ENCODE peak calls at places on chromosome X, in five cellular contexts. X is pancreas, H is tibial nerve, K is mammary epithelial cell, C is endodermal cell. O is an unnamed sample. For H3K4me1 and H3K27me3, the result is how much of the 10 kb centered on the place peaks cover.

GRCh38 chrX:120677017-120677652 is 47.3 kb upstream of the C1GALT1C1 start:
- DNase-seq in X (no peak), K (no peak), H (no peak), C (no peak), O (no peak)

GRCh38 chrX:119885554-119886428 is 9.9 kb upstream of the AKAP14 start:
- DNase-seq in K (no peak), X (no peak), H (no peak), C (no peak), O (no peak)

GRCh38 chrX:123917069-123917468 is 44.4 kb upstream of the STAG2 start:
- DNase-seq in X (no peak), H (no peak), K (no peak), C (no peak), O (no peak)

GRCh38 chrX:14896273-14896672 is 23.1 kb downstream of the MOSPD2 start:
- DNase-seq in H (no peak), X (no peak), K (no peak), C (no peak), O (no peak)

GRCh38 chrX:10011991-10012390 is 44.8 kb downstream of the CLDN34 start:
- DNase-seq in H (no peak), C (peak), X (no peak), K (no peak), O (no peak)

GRCh38 chrX:3549442-3549875 is 164.0 kb downstream of the PRKX start:
- DNase-seq in H (peak), K (peak), X (peak), C (peak), O (no peak)

GRCh38 chrX:27863813-27864212 is 56.0 kb downstream of the MAGEB10 start:
- DNase-seq in C (peak), K (no peak), X (no peak), H (no peak), O (no peak)

GRCh38 chrX:154430916-154431315 is 2.4 kb downstream of the ATP6AP1 start:
- DNase-seq in H (no peak), C (no peak), X (no peak), K (no peak), O (no peak)

GRCh38 chrX:11261260-11261659 is 32.0 kb upstream of the AMELX start:
- DNase-seq in X (no peak), H (no peak), C (no peak), K (peak), O (no peak)

GRCh38 chrX:151713859-151714258 is 2.0 kb upstream of the FATE1 start:
- DNase-seq in C (peak), H (no peak), X (no peak), K (peak), O (no peak)

GRCh38 chrX:48465336-48465933 is 4.6 kb downstream of the SLC38A5 start:
- DNase-seq in C (no peak), K (peak), H (no peak), X (no peak), O (no peak)

GRCh38 chrX:48505481-48505880 is 3.3 kb upstream of the PORCN start:
- DNase-seq in K (no peak), X (no peak), H (no peak), C (no peak), O (no peak)

DNA sequence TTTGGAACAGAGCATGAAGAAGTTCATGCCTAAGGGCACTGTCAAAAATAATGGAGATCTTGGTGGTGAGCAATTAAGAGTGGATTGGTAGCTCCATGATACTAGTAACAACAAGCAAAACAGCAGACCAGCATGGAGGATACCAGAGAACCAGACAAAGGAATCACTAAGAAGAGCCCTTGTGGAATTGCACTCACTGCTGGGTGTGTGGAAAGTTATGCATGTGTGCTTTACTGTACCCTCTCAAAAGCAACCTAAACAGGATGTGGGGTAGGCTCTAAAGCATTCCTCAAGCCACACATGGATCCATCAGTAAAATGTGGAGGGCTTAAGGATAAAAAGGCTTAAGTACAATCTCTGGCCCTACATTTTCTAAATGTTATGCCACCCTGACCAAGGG is 69.5 kb downstream of the AR start:
- DNase-seq in X (no peak), K (no peak), H (no peak), C (no peak), O (no peak)
- H3K27ac ChIP-seq in X (no peak), K (no peak), H (no peak), C (no peak), O (no peak)

GRCh38 chrX:39690541-39691415 is 407.0 kb downstream of the BCOR start:
- DNase-seq in H (no peak), X (no peak), C (no peak), K (no peak), O (no peak)

GRCh38 chrX:39688219-39688575 is 409.6 kb downstream of the BCOR start:
- DNase-seq in C (no peak), H (no peak), X (no peak), K (no peak), O (no peak)

GRCh38 chrX:39688576-39689373 is 409.0 kb downstream of the BCOR start:
- DNase-seq in C (peak), K (peak), X (peak), H (peak), O (no peak)

GRCh38 chrX:39691724-39692123 is 406.0 kb downstream of the BCOR start:
- DNase-seq in C (no peak), K (no peak), X (no peak), H (no peak), O (no peak)

DNA sequence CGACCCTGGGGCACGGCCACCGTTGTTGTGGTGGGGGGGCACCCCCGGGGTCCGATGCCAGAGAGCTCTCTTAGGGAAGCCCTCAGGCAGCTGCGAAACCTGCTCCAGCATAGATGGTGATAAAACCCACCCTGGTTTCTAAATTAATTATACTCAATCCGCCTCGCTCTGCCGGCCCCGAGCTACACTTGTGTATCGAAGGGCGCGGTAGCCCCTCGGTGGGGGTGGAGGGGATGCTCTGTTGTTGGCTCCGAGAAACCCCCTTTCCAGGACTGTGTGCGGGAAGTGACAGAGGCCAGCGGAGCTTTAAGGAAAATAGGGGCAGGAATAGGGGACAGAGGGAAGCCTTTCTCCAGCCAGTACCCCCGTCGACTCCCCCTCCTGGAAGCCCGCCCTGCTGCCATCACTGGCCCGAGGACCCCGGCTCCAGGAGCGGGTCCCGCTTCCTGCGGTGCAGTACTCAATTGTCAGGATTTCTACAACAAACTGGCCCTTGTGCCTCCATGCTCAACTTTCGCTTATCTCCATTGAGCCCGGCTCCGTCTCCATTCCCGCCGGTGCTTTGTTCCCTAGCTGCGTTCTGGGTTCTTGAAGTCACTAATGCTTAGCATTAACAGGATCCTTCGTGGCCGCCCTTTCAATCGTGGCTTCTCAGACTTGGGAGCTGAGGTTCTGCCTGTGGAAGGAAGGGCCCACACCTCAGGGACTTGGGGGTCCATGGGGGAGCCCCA is 408.2 kb downstream of the BCOR start:
- DNase-seq in C (peak), X (no peak), K (no peak), H (no peak), O (no peak)
- H3K4me1 ChIP-seq in C (under half), X (under half), K (under half), H (under half), O (under half)

GRCh38 chrX:75154871-75155270 is 1.2 kb downstream of the ABCB7 start:
- DNase-seq in C (no peak), X (no peak), H (no peak), K (no peak), O (no peak)

GRCh38 chrX:75158054-75158453 is 2.0 kb upstream of the ABCB7 start:
- DNase-seq in H (no peak), K (no peak), C (no peak), X (no peak), O (no peak)

GRCh38 chrX:75155830-75156525 is at the start of gene ABCB7:
- DNase-seq in X (peak), H (peak), C (peak), K (peak), O (peak)

GRCh38 chrX:75155454-75155829 is 641 bp downstream of the ABCB7 start:
- DNase-seq in H (no peak), X (no peak), K (peak), C (no peak), O (no peak)

DNA sequence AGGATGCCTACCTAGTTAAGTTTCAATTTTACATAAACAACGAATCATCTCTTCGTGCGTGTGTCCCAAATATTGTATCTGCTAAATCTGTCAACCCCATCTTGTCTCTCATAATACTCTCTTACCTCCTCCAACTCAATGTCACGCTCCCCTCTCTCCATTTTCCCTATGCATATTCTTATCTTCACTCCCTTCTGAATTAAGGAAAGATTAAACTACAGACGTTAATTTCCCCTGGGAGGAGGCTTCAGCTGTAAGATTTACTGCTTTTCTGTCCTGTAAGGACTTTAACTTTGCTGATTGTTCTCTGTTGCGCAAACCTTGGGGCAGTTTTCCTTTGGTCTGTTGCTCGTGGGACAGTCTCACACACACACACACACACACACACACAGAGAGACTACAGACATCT is 458 bp upstream of the ABCB7 start:
- DNase-seq in K (peak), C (no peak), X (no peak), H (peak), O (no peak)
- H3K27me3 ChIP-seq in K (under half), C (under half), X (under half), H (under half), O (under half)

GRCh38 chrX:2371026-2371778 is 129.6 kb downstream of the DHRSX start:
- DNase-seq in C (peak), X (no peak), K (no peak), H (no peak), O (no peak)

GRCh38 chrX:2370436-2370835 is 130.3 kb downstream of the DHRSX start:
- DNase-seq in C (no peak), X (no peak), K (no peak), H (no peak), O (no peak)

GRCh38 chrX:2376166-2376565 is 124.6 kb downstream of the DHRSX start:
- DNase-seq in C (no peak), K (no peak), H (no peak), X (no peak), O (no peak)

GRCh38 chrX:2374086-2374485 is 126.7 kb downstream of the DHRSX start:
- DNase-seq in C (no peak), X (no peak), K (no peak), H (no peak), O (no peak)

GRCh38 chrX:2373615-2374014 is 127.2 kb downstream of the DHRSX start:
- DNase-seq in X (no peak), K (no peak), C (no peak), H (no peak), O (no peak)
- H3K27ac ChIP-seq in X (no peak), K (no peak), C (no peak), H (no peak), O (no peak)